ENCODE peak calls at places on chromosome 17, in seven cellular contexts. One of them, this sample, is unnamed.

GRCh38 chr17:67602974-67603373 is 114.8 kb upstream of the NOL11 start:
- DNase-seq in HCT116: peak; percentile 56
- DNase-seq in GM12878: no peak
- DNase-seq in H1: peak; percentile 57
- DNase-seq in IMR-90: peak; percentile 49
- DNase-seq in A549: peak; percentile 58
- DNase-seq in K562: peak; percentile 38
- DNase-seq in this sample: peak; percentile 71

GRCh38 chr17:10127819-10128375 is 70.5 kb downstream of the GAS7 start:
- DNase-seq in H1: no peak
- DNase-seq in HCT116: no peak
- DNase-seq in GM12878: no peak
- DNase-seq in A549: no peak
- DNase-seq in K562: no peak
- DNase-seq in IMR-90: peak; percentile 99
- DNase-seq in this sample: no peak

GRCh38 chr17:50658602-50659001 is 23.9 kb downstream of the ABCC3 start:
- DNase-seq in K562: peak; percentile 45
- DNase-seq in HCT116: no peak
- DNase-seq in GM12878: no peak
- DNase-seq in H1: no peak
- DNase-seq in IMR-90: no peak
- DNase-seq in A549: no peak
- DNase-seq in this sample: no peak

GRCh38 chr17:19728114-19728495 is 11.7 kb upstream of the SLC47A2 start:
- DNase-seq in K562: no peak
- DNase-seq in IMR-90: peak; percentile 63
- DNase-seq in H1: no peak
- DNase-seq in A549: no peak
- DNase-seq in HCT116: no peak
- DNase-seq in GM12878: no peak
- DNase-seq in this sample: peak; percentile 44

GRCh38 chr17:32558997-32559650 is 72.3 kb downstream of the CDK5R1 start:
- DNase-seq in A549: no peak
- DNase-seq in K562: peak; percentile 29
- DNase-seq in HCT116: no peak
- DNase-seq in IMR-90: no peak
- DNase-seq in GM12878: peak; percentile 92
- DNase-seq in H1: no peak
- DNase-seq in this sample: no peak

GRCh38 chr17:28503420-28503819 is 2.7 kb upstream of the FOXN1 start:
- DNase-seq in K562: no peak
- DNase-seq in IMR-90: no peak
- DNase-seq in A549: no peak
- DNase-seq in H1: no peak
- DNase-seq in HCT116: no peak
- DNase-seq in GM12878: no peak
- DNase-seq in this sample: no peak

GRCh38 chr17:27818311-27819170 is 18.2 kb upstream of the NOS2 start:
- DNase-seq in IMR-90: no peak
- DNase-seq in K562: no peak
- DNase-seq in HCT116: no peak
- DNase-seq in A549: no peak
- DNase-seq in GM12878: no peak
- DNase-seq in H1: no peak
- DNase-seq in this sample: no peak

GRCh38 chr17:50608700-50609375 is 25.8 kb upstream of the ABCC3 start:
- DNase-seq in K562: no peak
- DNase-seq in A549: no peak
- DNase-seq in HCT116: no peak
- DNase-seq in IMR-90: no peak
- DNase-seq in H1: no peak
- DNase-seq in GM12878: no peak
- DNase-seq in this sample: no peak

GRCh38 chr17:82399030-82399429 is 19.1 kb upstream of the HEXD start:
- DNase-seq in A549: no peak
- DNase-seq in H1: no peak
- DNase-seq in GM12878: no peak
- DNase-seq in IMR-90: peak; percentile 50
- DNase-seq in HCT116: no peak
- DNase-seq in K562: no peak
- DNase-seq in this sample: no peak

GRCh38 chr17:81589612-81590011 is 37.5 kb upstream of the FAAP100 start:
- DNase-seq in K562: no peak
- DNase-seq in HCT116: no peak
- DNase-seq in GM12878: no peak
- DNase-seq in IMR-90: no peak
- DNase-seq in H1: no peak
- DNase-seq in A549: no peak
- DNase-seq in this sample: no peak

GRCh38 chr17:36590082-36590481 is 1.6 kb upstream of the DHRS11 start:
- DNase-seq in K562: peak; percentile 82
- DNase-seq in A549: no peak
- DNase-seq in GM12878: no peak
- DNase-seq in HCT116: no peak
- DNase-seq in H1: no peak
- DNase-seq in IMR-90: peak; percentile 25
- DNase-seq in this sample: no peak

GRCh38 chr17:68398731-68399637 is 58.3 kb downstream of the WIPI1 start:
- DNase-seq in A549: peak; percentile 96
- DNase-seq in H1: peak; percentile 79
- DNase-seq in K562: peak; percentile 68
- DNase-seq in IMR-90: peak; percentile 81
- DNase-seq in HCT116: peak; percentile 72
- DNase-seq in GM12878: no peak
- DNase-seq in this sample: peak; percentile 91

GRCh38 chr17:74282587-74283370 is 8.7 kb downstream of the DNAI2 start:
- DNase-seq in GM12878: peak; percentile 69
- DNase-seq in H1: no peak
- DNase-seq in IMR-90: no peak
- DNase-seq in HCT116: no peak
- DNase-seq in K562: peak; percentile 64
- DNase-seq in A549: no peak
- DNase-seq in this sample: peak; percentile 45

GRCh38 chr17:81814748-81815645 is 11.0 kb downstream of the GCGR start:
- DNase-seq in GM12878: no peak
- DNase-seq in IMR-90: no peak
- DNase-seq in H1: no peak
- DNase-seq in HCT116: no peak
- DNase-seq in A549: no peak
- DNase-seq in K562: no peak
- DNase-seq in this sample: peak; percentile 47

GRCh38 chr17:17837966-17838962 is 1.5 kb upstream of the SREBF1 start:
- DNase-seq in H1: peak; percentile 72
- DNase-seq in HCT116: peak; percentile 75
- DNase-seq in A549: peak; percentile 77
- DNase-seq in GM12878: no peak
- DNase-seq in IMR-90: peak; percentile 24
- DNase-seq in K562: peak; percentile 82
- DNase-seq in this sample: peak; percentile 57

GRCh38 chr17:17837380-17837821 is 615 bp upstream of the SREBF1 start:
- DNase-seq in K562: peak; percentile 70
- DNase-seq in H1: no peak
- DNase-seq in HCT116: peak; percentile 69
- DNase-seq in IMR-90: peak; percentile 81
- DNase-seq in GM12878: no peak
- DNase-seq in A549: peak; percentile 80
- DNase-seq in this sample: peak; percentile 60

GRCh38 chr17:17835415-17836249 is 1.2 kb downstream of the SREBF1 start:
- DNase-seq in GM12878: no peak
- DNase-seq in K562: no peak
- DNase-seq in A549: no peak
- DNase-seq in H1: no peak
- DNase-seq in IMR-90: no peak
- DNase-seq in HCT116: no peak
- DNase-seq in this sample: no peak

GRCh38 chr17:17836250-17836817 is 452 bp downstream of the SREBF1 start:
- DNase-seq in H1: peak; percentile 99
- DNase-seq in GM12878: peak; percentile 85
- DNase-seq in IMR-90: peak; percentile 92
- DNase-seq in K562: peak; percentile 97
- DNase-seq in HCT116: peak; percentile 92
- DNase-seq in A549: peak; percentile 96
- DNase-seq in this sample: peak; percentile 92

DNA sequence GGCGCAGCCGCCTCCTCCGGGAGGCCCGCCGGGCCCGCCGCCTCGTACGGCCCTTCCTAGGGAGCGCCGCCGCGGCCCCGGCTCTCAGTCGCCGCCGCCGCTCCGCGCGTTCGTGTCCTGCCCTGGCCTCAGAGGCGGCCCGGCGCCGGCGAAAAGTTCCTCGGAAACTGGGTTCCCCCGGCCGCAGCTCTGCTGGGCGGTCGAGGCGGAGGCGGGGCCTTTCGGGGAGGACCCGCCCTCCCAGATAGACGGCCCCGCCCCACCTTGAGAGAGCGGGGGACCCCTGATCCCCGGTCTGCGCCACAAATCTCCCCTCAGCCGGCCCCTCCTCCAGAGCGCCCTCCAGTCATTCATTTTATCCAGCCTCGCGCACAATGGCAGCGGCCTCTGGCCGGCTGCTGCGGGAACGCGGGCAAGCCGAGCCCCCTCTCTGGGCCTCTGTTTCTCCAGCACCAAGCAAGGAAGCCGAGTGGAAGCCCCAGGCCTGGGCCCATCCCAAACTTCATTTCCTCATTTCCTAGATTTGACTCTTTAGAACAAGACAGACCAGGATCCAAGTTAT is at the start of gene SREBF1:
- DNase-seq in K562: peak; percentile 83
- DNase-seq in A549: peak; percentile 87
- DNase-seq in GM12878: no peak
- DNase-seq in H1: peak; percentile 84
- DNase-seq in IMR-90: peak; percentile 37
- DNase-seq in HCT116: no peak
- DNase-seq in this sample: peak; percentile 37
- TF ChIP-seq CEBPB in K562: no peak
- TF ChIP-seq CEBPB in A549: no peak
- TF ChIP-seq CEBPB in GM12878: no peak
- TF ChIP-seq CEBPB in H1: no peak
- TF ChIP-seq CEBPB in IMR-90: no peak
- TF ChIP-seq CEBPB in HCT116: no peak
- TF ChIP-seq CEBPB in this sample: no peak

GRCh38 chr17:47703191-47703591 is 9.2 kb downstream of the TBKBP1 start:
- DNase-seq in A549: no peak
- DNase-seq in H1: no peak
- DNase-seq in HCT116: no peak
- DNase-seq in K562: no peak
- DNase-seq in IMR-90: no peak
- DNase-seq in GM12878: no peak
- DNase-seq in this sample: no peak

GRCh38 chr17:47704116-47704515 is 10.2 kb downstream of the TBKBP1 start:
- DNase-seq in IMR-90: no peak
- DNase-seq in K562: no peak
- DNase-seq in A549: no peak
- DNase-seq in H1: no peak
- DNase-seq in HCT116: no peak
- DNase-seq in GM12878: no peak
- DNase-seq in this sample: no peak

GRCh38 chr17:47702391-47702995 is 8.5 kb downstream of the TBKBP1 start:
- DNase-seq in HCT116: no peak
- DNase-seq in GM12878: no peak
- DNase-seq in A549: no peak
- DNase-seq in H1: no peak
- DNase-seq in K562: no peak
- DNase-seq in IMR-90: no peak
- DNase-seq in this sample: no peak

GRCh38 chr17:47704781-47705180 is 10.8 kb downstream of the TBKBP1 start:
- DNase-seq in H1: no peak
- DNase-seq in IMR-90: no peak
- DNase-seq in K562: no peak
- DNase-seq in HCT116: no peak
- DNase-seq in A549: no peak
- DNase-seq in GM12878: no peak
- DNase-seq in this sample: no peak

GRCh38 chr17:47703671-47704070 is 9.7 kb downstream of the TBKBP1 start:
- DNase-seq in GM12878: no peak
- DNase-seq in H1: no peak
- DNase-seq in K562: no peak
- DNase-seq in A549: no peak
- DNase-seq in IMR-90: no peak
- DNase-seq in HCT116: no peak
- DNase-seq in this sample: no peak
- TF ChIP-seq CEBPB in GM12878: no peak
- TF ChIP-seq CEBPB in H1: no peak
- TF ChIP-seq CEBPB in K562: no peak
- TF ChIP-seq CEBPB in A549: no peak
- TF ChIP-seq CEBPB in IMR-90: no peak
- TF ChIP-seq CEBPB in HCT116: no peak
- TF ChIP-seq CEBPB in this sample: no peak

DNA sequence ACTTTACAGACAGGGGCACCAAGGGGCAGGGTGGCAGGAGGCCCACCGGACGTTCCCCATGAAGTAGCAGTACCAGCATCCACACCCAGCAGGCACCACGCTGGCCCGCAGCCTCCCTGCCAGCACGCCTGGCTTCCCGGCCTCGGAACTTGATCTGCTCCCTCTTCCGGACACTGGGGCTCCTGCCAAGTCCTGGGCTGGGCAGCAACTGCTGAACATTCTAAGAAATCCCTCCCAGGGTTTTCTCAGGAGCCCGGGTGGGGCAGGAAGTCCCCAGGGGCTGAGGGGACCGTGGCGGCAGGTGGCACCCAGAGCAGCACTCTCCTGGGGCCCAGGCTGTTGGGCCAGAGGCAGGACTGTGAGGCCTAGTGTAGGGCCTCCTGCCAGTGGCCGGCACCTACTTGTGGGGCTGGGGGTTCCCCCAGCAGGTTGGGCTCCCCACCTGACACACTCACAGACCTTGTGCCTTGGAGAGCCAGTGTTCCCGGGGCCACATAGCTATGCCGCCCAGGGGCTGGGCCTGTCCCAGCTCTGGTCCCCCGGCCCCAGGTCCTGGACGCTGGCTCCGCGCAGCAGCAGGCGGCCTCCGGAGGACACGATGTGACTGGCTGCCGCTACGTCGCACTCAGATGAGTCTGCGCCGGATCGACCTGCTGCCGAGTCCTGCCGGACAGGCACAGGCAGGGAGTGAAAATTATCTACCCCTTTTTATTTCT is 86.2 kb upstream of the CBX4 start:
- DNase-seq in IMR-90: peak; percentile 25
- DNase-seq in HCT116: no peak
- DNase-seq in GM12878: no peak
- DNase-seq in H1: no peak
- DNase-seq in A549: peak; percentile 72
- DNase-seq in K562: no peak
- DNase-seq in this sample: no peak
- TF ChIP-seq CEBPB in IMR-90: no peak
- TF ChIP-seq CEBPB in HCT116: no peak
- TF ChIP-seq CEBPB in GM12878: no peak
- TF ChIP-seq CEBPB in H1: no peak
- TF ChIP-seq CEBPB in A549: no peak
- TF ChIP-seq CEBPB in K562: no peak
- TF ChIP-seq CEBPB in this sample: no peak

DNA sequence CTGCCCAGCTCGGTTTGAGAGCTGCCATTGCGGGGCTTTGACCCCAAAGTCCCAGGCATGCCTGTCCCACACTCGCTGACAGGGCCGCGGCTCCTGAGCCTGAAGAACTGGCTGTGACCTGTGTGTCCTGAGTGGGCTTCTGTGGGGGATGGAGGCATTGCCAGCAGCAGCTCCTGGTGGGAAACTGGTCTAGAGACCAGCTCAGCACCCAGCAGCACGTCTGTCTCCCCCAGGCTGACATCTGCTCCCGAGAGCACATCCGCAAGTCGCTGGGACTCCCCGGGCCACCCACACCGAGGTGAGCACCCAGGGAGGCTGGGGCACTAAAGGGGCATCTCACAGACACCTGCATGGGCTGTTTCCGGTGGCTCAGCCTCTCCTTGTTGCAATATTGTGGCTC is 13.4 kb downstream of the ENDOV start:
- DNase-seq in H1: no peak
- DNase-seq in HCT116: no peak
- DNase-seq in IMR-90: no peak
- DNase-seq in K562: no peak
- DNase-seq in A549: no peak
- DNase-seq in GM12878: no peak
- DNase-seq in this sample: no peak
- TF ChIP-seq CEBPB in H1: no peak
- TF ChIP-seq CEBPB in HCT116: no peak
- TF ChIP-seq CEBPB in IMR-90: no peak
- TF ChIP-seq CEBPB in K562: no peak
- TF ChIP-seq CEBPB in A549: no peak
- TF ChIP-seq CEBPB in GM12878: no peak
- TF ChIP-seq CEBPB in this sample: no peak

This sample was measured in HepG2.